ENCODE peak calls at places on chromosomes 11 and 22, in seven cellular contexts. K, S, G, W, Z, F and C are unnamed samples.

GRCh38 chr11:44865866-44866272 is 84.8 kb downstream of the TP53I11 start:
- DNase-seq in G (no peak), W (no peak), K (no peak), S (no peak), Z (no peak), F (no peak), C (no peak)

GRCh38 chr11:78684377-78684776 is 109.7 kb upstream of the NARS2 start:
- DNase-seq in K (no peak), S (no peak), G (no peak), Z (no peak), W (peak; percentile 52), F (no peak), C (no peak)

GRCh38 chr22:47200273-47201051 is 438.0 kb downstream of the TBC1D22A start:
- DNase-seq in F (no peak), W (no peak), G (no peak), Z (no peak), K (no peak), S (peak; percentile 89), C (no peak)

GRCh38 chr11:21897203-21897602 is 295.7 kb upstream of the ANO5 start:
- DNase-seq in W (no peak), S (no peak), G (no peak), K (no peak), Z (no peak), F (no peak), C (no peak)

GRCh38 chr11:78605296-78605695 is 30.6 kb upstream of the NARS2 start:
- DNase-seq in K (no peak), F (no peak), Z (no peak), W (no peak), S (no peak), G (no peak), C (no peak)

GRCh38 chr11:134055029-134055428 is 13.8 kb upstream of the JAM3 start:
- DNase-seq in Z (no peak), G (no peak), S (no peak), F (no peak), W (no peak), K (no peak), C (no peak)

GRCh38 chr11:131408011-131408640 is 37.7 kb downstream of the NTM start:
- DNase-seq in S (no peak), W (peak; percentile 71), Z (no peak), K (no peak), G (peak; percentile 36), F (no peak), C (peak; percentile 17)

GRCh38 chr11:9982796-9983579 is 311.0 kb downstream of the SBF2 start:
- DNase-seq in F (no peak), S (no peak), Z (peak; percentile 62), G (peak; percentile 80), K (no peak), W (peak; percentile 61), C (no peak)

GRCh38 chr22:46373166-46373565 is 37.7 kb downstream of the TRMU start:
- DNase-seq in W (no peak), S (no peak), G (no peak), K (no peak), Z (peak; percentile 74), F (no peak), C (no peak)

GRCh38 chr11:120337896-120338840 is 2.0 kb downstream of the ARHGEF12 start:
- DNase-seq in Z (no peak), S (no peak), F (no peak), W (no peak), G (no peak), K (no peak), C (peak; percentile 10)

GRCh38 chr11:15617126-15617525 is 502.4 kb downstream of the INSC start:
- DNase-seq in Z (no peak), K (no peak), W (no peak), S (no peak), G (no peak), F (no peak), C (no peak)

GRCh38 chr11:112453601-112454577 is 193.2 kb upstream of the PLET1 start:
- DNase-seq in Z (peak; percentile 50), W (peak; percentile 78), K (peak; percentile 9), S (peak; percentile 38), G (peak; percentile 15), F (peak; percentile 17), C (peak; percentile 17)

GRCh38 chr11:132312161-132312560 is 941.7 kb downstream of the NTM start:
- DNase-seq in K (no peak), S (no peak), G (peak; percentile 84), Z (no peak), W (no peak), F (no peak), C (no peak)

GRCh38 chr11:113603277-113604059 is 102.6 kb downstream of the TMPRSS5 start:
- DNase-seq in G (no peak), Z (no peak), S (no peak), K (no peak), W (no peak), F (peak; percentile 77), C (no peak)

GRCh38 chr11:77217156-77217555 is 84.3 kb downstream of the GDPD4 start:
- DNase-seq in K (no peak), F (no peak), G (no peak), Z (no peak), W (no peak), S (no peak), C (no peak)

GRCh38 chr11:122601131-122602125 is 54.1 kb upstream of the UBASH3B start:
- DNase-seq in F (no peak), S (no peak), Z (no peak), K (no peak), G (peak; percentile 42), W (no peak), C (no peak)

GRCh38 chr11:35391922-35392813 is 27.2 kb downstream of the SLC1A2 start:
- DNase-seq in F (peak; percentile 52), G (peak; percentile 81), W (peak; percentile 90), K (peak; percentile 74), Z (peak; percentile 89), S (peak; percentile 82), C (peak; percentile 70)

GRCh38 chr11:35393093-35393492 is 26.3 kb downstream of the SLC1A2 start:
- DNase-seq in K (no peak), G (no peak), F (no peak), W (no peak), S (no peak), Z (no peak), C (no peak)

GRCh38 chr11:35389112-35389511 is 30.2 kb downstream of the SLC1A2 start:
- DNase-seq in W (no peak), Z (no peak), G (no peak), K (no peak), F (no peak), S (no peak), C (no peak)

GRCh38 chr11:35389897-35390462 is 29.4 kb downstream of the SLC1A2 start:
- DNase-seq in S (no peak), Z (no peak), G (no peak), F (no peak), K (no peak), W (no peak), C (no peak)

GRCh38 chr11:35390737-35391682 is 28.3 kb downstream of the SLC1A2 start:
- DNase-seq in G (peak; percentile 76), F (no peak), K (no peak), W (no peak), Z (peak; percentile 59), S (no peak), C (no peak)
- H3K4me3 ChIP-seq in G (no peak overlapping the region), F (no peak overlapping the region), K (no peak overlapping the region), W (no peak overlapping the region), Z (no peak overlapping the region), S (no peak overlapping the region), C (no peak overlapping the region)

GRCh38 chr11:87528752-87529151 is 491.0 kb downstream of the TMEM135 start:
- DNase-seq in K (no peak), S (no peak), Z (no peak), G (no peak), F (no peak), W (no peak), C (no peak)
- H3K27ac ChIP-seq in K (no peak overlapping the region), S (no peak overlapping the region), Z (no peak overlapping the region), G (no peak overlapping the region), F (no peak overlapping the region), W (no peak overlapping the region), C (no peak overlapping the region)

DNA sequence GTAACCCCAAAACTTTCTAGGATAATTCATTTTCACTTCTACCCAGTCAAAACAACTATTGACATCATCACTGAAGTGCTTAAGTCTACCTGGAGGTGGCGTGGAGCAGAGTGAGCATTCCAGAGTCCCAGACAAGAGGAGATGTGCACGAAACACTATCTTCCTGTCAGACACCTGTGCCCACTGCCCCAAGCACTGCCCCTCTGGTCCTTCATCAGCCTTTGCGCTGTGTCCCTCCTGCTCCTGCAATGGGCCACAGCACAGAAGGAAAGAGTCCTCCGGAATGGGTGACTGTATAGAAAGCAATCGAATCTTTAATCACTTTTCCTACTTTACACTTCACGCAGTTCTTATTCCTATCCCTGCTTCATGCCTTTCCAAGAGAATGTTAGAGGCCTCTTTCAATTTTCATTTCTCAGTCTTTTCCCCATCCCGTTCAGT is 512 bp upstream of the GRIA4 start:
- DNase-seq in K (no peak), Z (peak; percentile 21), W (peak; percentile 77), S (no peak), F (no peak), G (peak; percentile 28), C (no peak)
- H3K4me3 ChIP-seq in K (no peak overlapping the region), Z (no peak overlapping the region), W (peak overlapping the region; percentile 73), S (no peak overlapping the region), F (no peak overlapping the region), G (peak overlapping the region; percentile 63), C (no peak overlapping the region)

DNA sequence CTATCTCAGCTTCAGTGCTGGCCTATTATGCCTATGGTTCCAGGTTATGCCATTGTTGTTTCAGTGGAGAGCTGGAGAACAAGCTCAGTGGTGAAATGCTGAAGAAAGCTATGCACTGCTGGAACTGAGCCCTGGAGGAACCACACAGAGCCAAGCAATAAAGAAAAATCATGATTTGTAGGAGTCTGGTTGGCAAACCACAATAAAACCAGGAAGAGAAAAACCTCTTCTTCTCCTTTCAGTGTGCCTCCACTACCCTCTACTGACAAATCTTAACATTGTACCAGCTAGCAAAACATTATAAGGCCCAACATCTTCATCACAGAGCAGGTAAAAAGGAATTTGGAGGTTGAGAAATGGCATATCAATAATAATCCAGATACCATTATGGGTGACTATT is 5.3 kb downstream of the OR51F2 start:
- DNase-seq in S (no peak), G (peak; percentile 28), K (no peak), Z (no peak), F (no peak), W (peak; percentile 41), C (no peak)
- H3K27ac ChIP-seq in S (no peak overlapping the region), G (no peak overlapping the region), K (no peak overlapping the region), Z (no peak overlapping the region), F (no peak overlapping the region), W (no peak overlapping the region), C (no peak overlapping the region)